ENCODE peak calls at places on chromosomes 6 and 20, in five cellular contexts. One of them, this sample, is unnamed. For H3K36me3, the result is how much of the 10 kb centered on the place peaks cover.

GRCh38 chr6:35435075-35435837 is 16.9 kb upstream of the FANCE start:
- DNase-seq in transverse colon: peak
- DNase-seq in breast epithelium: no peak
- DNase-seq in H1: no peak
- DNase-seq in endothelial cell of umbilical vein: no peak
- DNase-seq in this sample: peak

GRCh38 chr20:57048027-57048869 is 218.2 kb downstream of the BMP7 start:
- DNase-seq in breast epithelium: no peak
- DNase-seq in transverse colon: peak
- DNase-seq in H1: peak
- DNase-seq in endothelial cell of umbilical vein: no peak
- DNase-seq in this sample: peak

GRCh38 chr6:8100159-8100854 is 2.0 kb downstream of the EEF1E1 start:
- DNase-seq in breast epithelium: no peak
- DNase-seq in endothelial cell of umbilical vein: no peak
- DNase-seq in H1: no peak
- DNase-seq in transverse colon: no peak
- DNase-seq in this sample: no peak

GRCh38 chr20:59455392-59456341 is 148.7 kb upstream of the PHACTR3 start:
- DNase-seq in transverse colon: no peak
- DNase-seq in breast epithelium: no peak
- DNase-seq in H1: peak
- DNase-seq in endothelial cell of umbilical vein: peak
- DNase-seq in this sample: no peak

GRCh38 chr6:51398793-51399192 is 580.1 kb downstream of the TFAP2B start:
- DNase-seq in H1: no peak
- DNase-seq in endothelial cell of umbilical vein: no peak
- DNase-seq in breast epithelium: no peak
- DNase-seq in transverse colon: no peak
- DNase-seq in this sample: no peak

GRCh38 chr6:29516108-29516507 is 28.4 kb upstream of the MAS1L start:
- DNase-seq in breast epithelium: no peak
- DNase-seq in transverse colon: no peak
- DNase-seq in endothelial cell of umbilical vein: no peak
- DNase-seq in H1: no peak
- DNase-seq in this sample: no peak

GRCh38 chr20:23659989-23660837 is 22.5 kb upstream of the CST3 start:
- DNase-seq in endothelial cell of umbilical vein: no peak
- DNase-seq in breast epithelium: no peak
- DNase-seq in H1: no peak
- DNase-seq in transverse colon: no peak
- DNase-seq in this sample: no peak

GRCh38 chr6:107116328-107116892 is 1.1 kb upstream of the BEND3 start:
- DNase-seq in H1: peak
- DNase-seq in transverse colon: peak
- DNase-seq in breast epithelium: no peak
- DNase-seq in endothelial cell of umbilical vein: peak
- DNase-seq in this sample: peak

GRCh38 chr6:136717297-136717990 is 74.8 kb downstream of the MAP3K5 start:
- DNase-seq in transverse colon: no peak
- DNase-seq in endothelial cell of umbilical vein: peak
- DNase-seq in breast epithelium: no peak
- DNase-seq in H1: no peak
- DNase-seq in this sample: no peak

GRCh38 chr6:82955841-82956240 is 109.8 kb downstream of the UBE3D start:
- DNase-seq in H1: no peak
- DNase-seq in endothelial cell of umbilical vein: no peak
- DNase-seq in breast epithelium: no peak
- DNase-seq in transverse colon: no peak
- DNase-seq in this sample: no peak

GRCh38 chr6:96015321-96015790 is 418 bp upstream of the FUT9 start:
- DNase-seq in transverse colon: no peak
- DNase-seq in H1: peak
- DNase-seq in breast epithelium: no peak
- DNase-seq in endothelial cell of umbilical vein: no peak
- DNase-seq in this sample: no peak

GRCh38 chr20:21503345-21503744 is 10.5 kb downstream of the NKX2-2 start:
- DNase-seq in endothelial cell of umbilical vein: no peak
- DNase-seq in transverse colon: no peak
- DNase-seq in breast epithelium: no peak
- DNase-seq in H1: no peak
- DNase-seq in this sample: no peak

GRCh38 chr6:15842718-15843117 is 179.9 kb upstream of the DTNBP1 start:
- DNase-seq in endothelial cell of umbilical vein: no peak
- DNase-seq in transverse colon: no peak
- DNase-seq in H1: no peak
- DNase-seq in breast epithelium: no peak
- DNase-seq in this sample: no peak

GRCh38 chr6:34315780-34316179 is 67.0 kb upstream of the SMIM29 start:
- DNase-seq in H1: no peak
- DNase-seq in transverse colon: no peak
- DNase-seq in breast epithelium: no peak
- DNase-seq in endothelial cell of umbilical vein: no peak
- DNase-seq in this sample: no peak
- H3K27ac ChIP-seq in H1: no peak
- H3K27ac ChIP-seq in transverse colon: no peak
- H3K27ac ChIP-seq in breast epithelium: no peak
- H3K27ac ChIP-seq in endothelial cell of umbilical vein: no peak
- H3K27ac ChIP-seq in this sample: no peak

GRCh38 chr6:157186785-157187181 is 136.5 kb downstream of the TMEM242 start:
- DNase-seq in transverse colon: no peak
- DNase-seq in endothelial cell of umbilical vein: no peak
- DNase-seq in breast epithelium: no peak
- DNase-seq in H1: no peak
- DNase-seq in this sample: no peak
- H3K36me3 ChIP-seq in transverse colon: under half
- H3K36me3 ChIP-seq in endothelial cell of umbilical vein: under half
- H3K36me3 ChIP-seq in breast epithelium: under half
- H3K36me3 ChIP-seq in H1: under half
- H3K36me3 ChIP-seq in this sample: half or more

GRCh38 chr6:138677538-138677937 is 96.0 kb upstream of the CCDC28A start:
- DNase-seq in endothelial cell of umbilical vein: no peak
- DNase-seq in breast epithelium: no peak
- DNase-seq in H1: no peak
- DNase-seq in transverse colon: no peak
- DNase-seq in this sample: no peak
- TF ChIP-seq POLR2A in endothelial cell of umbilical vein: no peak
- TF ChIP-seq POLR2A in breast epithelium: no peak
- TF ChIP-seq POLR2A in H1: no peak
- TF ChIP-seq POLR2A in transverse colon: no peak
- TF ChIP-seq POLR2A in this sample: no peak

GRCh38 chr6:170184324-170184723 is 106.6 kb downstream of the DLL1 start:
- DNase-seq in endothelial cell of umbilical vein: no peak
- DNase-seq in H1: peak
- DNase-seq in breast epithelium: no peak
- DNase-seq in transverse colon: no peak
- DNase-seq in this sample: no peak
- H3K27ac ChIP-seq in endothelial cell of umbilical vein: no peak
- H3K27ac ChIP-seq in H1: no peak
- H3K27ac ChIP-seq in breast epithelium: no peak
- H3K27ac ChIP-seq in transverse colon: no peak
- H3K27ac ChIP-seq in this sample: no peak